ENCODE peak calls at places on chromosomes 5 and 9, in seven cellular contexts. One of them, this sample, is unnamed.

GRCh38 chr9:27549196-27549737 is 19.7 kb upstream of the MOB3B start:
- DNase-seq in activated naive CD8-positive, alpha-beta T cell treated with anti-CD3 and anti-CD28 coated beads, Interleukin-2, amount 50 U/mL, for 24 hours: no peak
- DNase-seq in LoVo: no peak
- DNase-seq in fibroblast of lung: no peak
- DNase-seq in heart left ventricle: no peak
- DNase-seq in Peyer's patch: no peak
- DNase-seq in kidney: no peak
- DNase-seq in this sample: no peak

GRCh38 chr5:23507278-23507685 is at the start of gene PRDM9:
- DNase-seq in Peyer's patch: no peak
- DNase-seq in fibroblast of lung: peak
- DNase-seq in heart left ventricle: peak
- DNase-seq in activated naive CD8-positive, alpha-beta T cell treated with anti-CD3 and anti-CD28 coated beads, Interleukin-2, amount 50 U/mL, for 24 hours: no peak
- DNase-seq in LoVo: no peak
- DNase-seq in kidney: peak
- DNase-seq in this sample: no peak

GRCh38 chr5:35316611-35317307 is 86.5 kb upstream of the PRLR start:
- DNase-seq in LoVo: no peak
- DNase-seq in fibroblast of lung: peak
- DNase-seq in kidney: no peak
- DNase-seq in activated naive CD8-positive, alpha-beta T cell treated with anti-CD3 and anti-CD28 coated beads, Interleukin-2, amount 50 U/mL, for 24 hours: peak
- DNase-seq in Peyer's patch: no peak
- DNase-seq in heart left ventricle: no peak
- DNase-seq in this sample: no peak

GRCh38 chr9:124475868-124476690 is 25.8 kb downstream of the ADGRD2 start:
- DNase-seq in activated naive CD8-positive, alpha-beta T cell treated with anti-CD3 and anti-CD28 coated beads, Interleukin-2, amount 50 U/mL, for 24 hours: no peak
- DNase-seq in kidney: no peak
- DNase-seq in Peyer's patch: no peak
- DNase-seq in heart left ventricle: peak
- DNase-seq in LoVo: no peak
- DNase-seq in fibroblast of lung: no peak
- DNase-seq in this sample: no peak

GRCh38 chr9:135566552-135566951 is 5.0 kb downstream of the PAEP start:
- DNase-seq in Peyer's patch: no peak
- DNase-seq in kidney: no peak
- DNase-seq in heart left ventricle: no peak
- DNase-seq in LoVo: no peak
- DNase-seq in fibroblast of lung: no peak
- DNase-seq in activated naive CD8-positive, alpha-beta T cell treated with anti-CD3 and anti-CD28 coated beads, Interleukin-2, amount 50 U/mL, for 24 hours: no peak
- DNase-seq in this sample: no peak

GRCh38 chr9:70021026-70021571 is 22.5 kb upstream of the MAMDC2 start:
- DNase-seq in activated naive CD8-positive, alpha-beta T cell treated with anti-CD3 and anti-CD28 coated beads, Interleukin-2, amount 50 U/mL, for 24 hours: no peak
- DNase-seq in Peyer's patch: no peak
- DNase-seq in LoVo: no peak
- DNase-seq in heart left ventricle: no peak
- DNase-seq in kidney: no peak
- DNase-seq in fibroblast of lung: peak
- DNase-seq in this sample: no peak

GRCh38 chr5:1264211-1264610 is 30.7 kb downstream of the TERT start:
- DNase-seq in activated naive CD8-positive, alpha-beta T cell treated with anti-CD3 and anti-CD28 coated beads, Interleukin-2, amount 50 U/mL, for 24 hours: no peak
- DNase-seq in heart left ventricle: no peak
- DNase-seq in kidney: no peak
- DNase-seq in fibroblast of lung: no peak
- DNase-seq in LoVo: no peak
- DNase-seq in Peyer's patch: no peak
- DNase-seq in this sample: no peak

GRCh38 chr9:112623198-112623597 is 94.7 kb downstream of the INIP start:
- DNase-seq in heart left ventricle: no peak
- DNase-seq in LoVo: no peak
- DNase-seq in fibroblast of lung: no peak
- DNase-seq in kidney: no peak
- DNase-seq in Peyer's patch: no peak
- DNase-seq in activated naive CD8-positive, alpha-beta T cell treated with anti-CD3 and anti-CD28 coated beads, Interleukin-2, amount 50 U/mL, for 24 hours: no peak
- DNase-seq in this sample: no peak

GRCh38 chr5:96001262-96001661 is 39.6 kb upstream of the ELL2 start:
- DNase-seq in LoVo: no peak
- DNase-seq in activated naive CD8-positive, alpha-beta T cell treated with anti-CD3 and anti-CD28 coated beads, Interleukin-2, amount 50 U/mL, for 24 hours: no peak
- DNase-seq in Peyer's patch: no peak
- DNase-seq in heart left ventricle: no peak
- DNase-seq in fibroblast of lung: peak
- DNase-seq in kidney: no peak
- DNase-seq in this sample: no peak

GRCh38 chr9:72473474-72474241 is 47.8 kb upstream of the TMC1 start:
- DNase-seq in kidney: no peak
- DNase-seq in LoVo: no peak
- DNase-seq in fibroblast of lung: peak
- DNase-seq in activated naive CD8-positive, alpha-beta T cell treated with anti-CD3 and anti-CD28 coated beads, Interleukin-2, amount 50 U/mL, for 24 hours: no peak
- DNase-seq in Peyer's patch: no peak
- DNase-seq in heart left ventricle: no peak
- DNase-seq in this sample: no peak